ENCODE peak calls at places on chromosomes 2 and 18, in seven cellular contexts. L, M, R, I, O, X and C are unnamed samples.

GRCh38 chr2:85996591-85996990 is 107.8 kb upstream of the ST3GAL5 start:
- DNase-seq in I (no peak), L (no peak), X (no peak), R (no peak), M (no peak), O (no peak), C (no peak)

GRCh38 chr2:99936065-99936464 is 206.3 kb downstream of the AFF3 start:
- DNase-seq in M (no peak), R (no peak), L (no peak), X (no peak), O (no peak), I (no peak), C (no peak)

GRCh38 chr2:96502891-96503636 is 2.1 kb downstream of the NEURL3 start:
- DNase-seq in R (no peak), X (no peak), L (peak), M (no peak), O (no peak), I (no peak), C (no peak)

GRCh38 chr2:98585386-98585785 is 22.9 kb downstream of the COA5 start:
- DNase-seq in X (no peak), O (no peak), I (no peak), L (no peak), R (no peak), M (no peak), C (no peak)

GRCh38 chr2:27209621-27210401 is 2.0 kb upstream of the ATRAID start:
- DNase-seq in R (peak), O (no peak), X (no peak), L (peak), I (no peak), M (no peak), C (peak)

GRCh38 chr2:85811173-85811849 is 57.5 kb downstream of the ATOH8 start:
- DNase-seq in O (peak), L (peak), X (peak), R (no peak), I (no peak), M (no peak), C (peak)

GRCh38 chr2:190534310-190535118 is at the start of gene NEMP2:
- DNase-seq in M (peak), O (peak), I (peak), X (peak), R (peak), L (peak), C (peak)

GRCh38 chr2:195545811-195546210 is 111.2 kb upstream of the SLC39A10 start:
- DNase-seq in X (no peak), R (no peak), I (no peak), O (no peak), L (no peak), M (no peak), C (no peak)

GRCh38 chr2:37737507-37737906 is 66.1 kb upstream of the CDC42EP3 start:
- DNase-seq in O (no peak), M (no peak), L (no peak), R (no peak), X (peak), I (no peak), C (no peak)

GRCh38 chr2:205948883-205949282 is 137.1 kb downstream of the INO80D start:
- DNase-seq in L (no peak), M (no peak), I (no peak), X (no peak), O (no peak), R (no peak), C (no peak)

GRCh38 chr18:58241877-58242276 is 197.9 kb downstream of the NEDD4L start:
- DNase-seq in R (no peak), M (no peak), L (no peak), O (no peak), X (peak), I (no peak), C (no peak)

GRCh38 chr2:143473206-143473605 is 344.0 kb downstream of the ARHGAP15 start:
- DNase-seq in M (no peak), O (no peak), L (no peak), R (no peak), X (peak), I (no peak), C (no peak)

GRCh38 chr2:9820020-9820973 is 23.0 kb upstream of the TAF1B start:
- DNase-seq in X (peak), M (no peak), I (no peak), L (no peak), R (no peak), O (no peak), C (no peak)

GRCh38 chr18:10661333-10661732 is 135.5 kb downstream of the NAPG start:
- DNase-seq in R (no peak), I (no peak), O (no peak), M (peak), L (no peak), X (peak), C (peak)

GRCh38 chr2:156332452-156333273 is at the start of gene NR4A2:
- DNase-seq in R (peak), X (peak), M (peak), L (peak), I (peak), O (peak), C (peak)

GRCh38 chr2:75602724-75603342 is 42.1 kb upstream of the EVA1A start:
- DNase-seq in R (no peak), O (no peak), X (peak), L (no peak), M (no peak), I (no peak), C (peak)

GRCh38 chr18:986071-986470 is 81.4 kb downstream of the ADCYAP1 start:
- DNase-seq in O (no peak), M (no peak), X (no peak), L (no peak), R (no peak), I (no peak), C (no peak)

GRCh38 chr2:51789908-51790307 is 758.0 kb upstream of the NRXN1 start:
- DNase-seq in O (no peak), M (no peak), X (peak), I (no peak), R (no peak), L (no peak), C (no peak)

GRCh38 chr2:150389487-150389886 is 98.0 kb downstream of the RND3 start:
- DNase-seq in R (no peak), M (no peak), O (no peak), X (no peak), I (no peak), L (no peak), C (no peak)

GRCh38 chr18:600107-600506 is 3.3 kb downstream of the CLUL1 start:
- DNase-seq in L (no peak), X (no peak), M (no peak), I (no peak), O (no peak), R (no peak), C (no peak)

GRCh38 chr18:8121942-8122480 is 487.2 kb upstream of the RAB12 start:
- DNase-seq in L (no peak), O (no peak), M (no peak), I (no peak), R (no peak), X (peak), C (peak)

GRCh38 chr18:23154823-23155517 is 19.7 kb downstream of the CABLES1 start:
- DNase-seq in L (no peak), I (no peak), M (no peak), O (no peak), R (no peak), X (peak), C (no peak)

GRCh38 chr2:96970248-96970875 is 16.0 kb downstream of the FAM178B start:
- DNase-seq in R (peak), I (no peak), O (peak), X (no peak), L (peak), M (no peak), C (no peak)

GRCh38 chr2:144496067-144496466 is 23.9 kb downstream of the ZEB2 start:
- DNase-seq in O (no peak), X (peak), I (no peak), L (no peak), R (no peak), M (no peak), C (no peak)

GRCh38 chr2:6827516-6828298 is 38.0 kb downstream of the CMPK2 start:
- DNase-seq in M (no peak), O (no peak), R (no peak), X (peak), I (no peak), L (no peak), C (peak)

GRCh38 chr18:51226068-51226467 is 28.6 kb upstream of the MEX3C start:
- DNase-seq in X (no peak), M (no peak), I (no peak), O (no peak), L (no peak), R (no peak), C (no peak)

GRCh38 chr2:234502285-234502918 is 5.5 kb upstream of the ARL4C start:
- DNase-seq in O (no peak), X (peak), R (no peak), M (no peak), L (no peak), I (no peak), C (peak)

GRCh38 chr2:166285215-166285614 is 90.5 kb downstream of the SCN9A start:
- DNase-seq in O (no peak), M (no peak), L (no peak), I (no peak), X (peak), R (no peak), C (no peak)

GRCh38 chr2:175929850-175930249 is 72.2 kb downstream of the LNPK start:
- DNase-seq in O (no peak), M (no peak), L (no peak), I (no peak), X (peak), R (no peak), C (peak)